ENCODE peak calls at places on chromosomes 6 and 20, in four cellular contexts. Q, V, W and R are unnamed samples.

GRCh38 chr6:105592329-105592728 is 189.4 kb upstream of the PREP start:
- DNase-seq in Q (no peak), V (no peak), W (no peak), R (peak)

GRCh38 chr20:50953821-50954220 is 4.5 kb downstream of the DPM1 start:
- DNase-seq in Q (no peak), V (no peak), W (no peak), R (no peak)

GRCh38 chr6:68635706-68636513 is 828 bp downstream of the ADGRB3 start:
- DNase-seq in Q (no peak), V (no peak), W (peak), R (no peak)

GRCh38 chr6:124294572-124294971 is 490.9 kb downstream of the NKAIN2 start:
- DNase-seq in V (no peak), Q (no peak), W (no peak), R (no peak)

GRCh38 chr6:149223934-149224333 is 93.6 kb upstream of the TAB2 start:
- DNase-seq in V (peak), W (no peak), Q (no peak), R (no peak)

GRCh38 chr20:3839328-3839727 is 7.3 kb upstream of the MAVS start:
- DNase-seq in Q (no peak), V (no peak), W (peak), R (no peak)

GRCh38 chr6:168247456-168248147 is 72.0 kb downstream of the DACT2 start:
- DNase-seq in W (no peak), Q (no peak), V (peak), R (peak)

GRCh38 chr6:55957961-55958422 is 82.6 kb upstream of the BMP5 start:
- DNase-seq in Q (no peak), W (no peak), V (no peak), R (no peak)

GRCh38 chr20:60055740-60056139 is 97.5 kb downstream of the CDH26 start:
- DNase-seq in V (no peak), Q (peak), W (no peak), R (no peak)

GRCh38 chr6:3228791-3229565 is 1.5 kb upstream of the TUBB2B start:
- DNase-seq in Q (no peak), W (peak), V (no peak), R (no peak)

GRCh38 chr6:18302561-18303439 is 38.5 kb upstream of the DEK start:
- DNase-seq in W (peak), Q (no peak), V (peak), R (peak)

GRCh38 chr20:1941226-1941625 is 46.0 kb downstream of the SIRPA start:
- DNase-seq in V (no peak), Q (no peak), W (no peak), R (no peak)

GRCh38 chr6:291697-292505 is at the start of gene DUSP22:
- DNase-seq in W (peak), Q (peak), V (peak), R (peak)

GRCh38 chr6:26019261-26019845 is 56.8 kb downstream of the TRIM38 start:
- DNase-seq in W (no peak), V (no peak), Q (no peak), R (no peak)

GRCh38 chr6:144143878-144144277 is 6.4 kb upstream of the STX11 start:
- DNase-seq in Q (no peak), V (no peak), W (no peak), R (no peak)

GRCh38 chr6:2448826-2449571 is 203.6 kb upstream of the GMDS start:
- DNase-seq in V (peak), W (peak), Q (no peak), R (peak)

GRCh38 chr20:61684136-61684535 is 381.5 kb downstream of the TAF4 start:
- DNase-seq in W (no peak), Q (no peak), V (no peak), R (no peak)

GRCh38 chr6:158283304-158284005 is 28.8 kb upstream of the TULP4 start:
- DNase-seq in Q (no peak), W (no peak), V (no peak), R (peak)

GRCh38 chr6:155228549-155229166 is 35.2 kb upstream of the CLDN20 start:
- DNase-seq in V (no peak), Q (no peak), W (no peak), R (no peak)

GRCh38 chr6:20969551-20969950 is 435.3 kb downstream of the CDKAL1 start:
- DNase-seq in V (no peak), Q (no peak), W (no peak), R (no peak)

GRCh38 chr6:11766589-11767450 is 11.8 kb downstream of the ADTRP start:
- DNase-seq in Q (no peak), W (no peak), V (peak), R (peak)

GRCh38 chr6:166330612-166331011 is 11.7 kb downstream of the SFT2D1 start:
- DNase-seq in W (peak), Q (no peak), V (peak), R (no peak)

GRCh38 chr6:51025082-51025777 is 206.6 kb downstream of the TFAP2B start:
- DNase-seq in W (peak), V (peak), Q (no peak), R (no peak)

GRCh38 chr6:156774872-156775405 is 2.2 kb upstream of the ARID1B start:
- DNase-seq in W (no peak), Q (no peak), V (no peak), R (peak)

GRCh38 chr6:48476257-48476656 is 365.3 kb upstream of the PTCHD4 start:
- DNase-seq in Q (no peak), V (peak), W (no peak), R (no peak)

GRCh38 chr6:109036588-109037320 is 57.9 kb downstream of the SESN1 start:
- DNase-seq in V (no peak), W (no peak), Q (no peak), R (no peak)

GRCh38 chr20:49579874-49580817 is 12.2 kb upstream of the PTGIS start:
- DNase-seq in Q (no peak), W (no peak), V (peak), R (no peak)

GRCh38 chr6:20511858-20512257 is 22.4 kb upstream of the CDKAL1 start:
- DNase-seq in Q (no peak), V (no peak), W (no peak), R (no peak)

GRCh38 chr6:11201772-11202512 is 30.5 kb downstream of the NEDD9 start:
- DNase-seq in V (no peak), Q (no peak), W (no peak), R (no peak)

GRCh38 chr6:42783876-42784738 is 2.3 kb downstream of the BICRAL start:
- DNase-seq in V (no peak), Q (no peak), W (no peak), R (no peak)

GRCh38 chr20:14142171-14142570 is 146.9 kb downstream of the MACROD2 start:
- DNase-seq in V (peak), W (no peak), Q (peak), R (peak)

GRCh38 chr6:164109770-164110140 is 695.2 kb downstream of the QKI start:
- DNase-seq in Q (no peak), V (no peak), W (peak), R (no peak)
- TF ChIP-seq CHD4 in Q (no peak), V (no peak), W (no peak), R (no peak)

DNA sequence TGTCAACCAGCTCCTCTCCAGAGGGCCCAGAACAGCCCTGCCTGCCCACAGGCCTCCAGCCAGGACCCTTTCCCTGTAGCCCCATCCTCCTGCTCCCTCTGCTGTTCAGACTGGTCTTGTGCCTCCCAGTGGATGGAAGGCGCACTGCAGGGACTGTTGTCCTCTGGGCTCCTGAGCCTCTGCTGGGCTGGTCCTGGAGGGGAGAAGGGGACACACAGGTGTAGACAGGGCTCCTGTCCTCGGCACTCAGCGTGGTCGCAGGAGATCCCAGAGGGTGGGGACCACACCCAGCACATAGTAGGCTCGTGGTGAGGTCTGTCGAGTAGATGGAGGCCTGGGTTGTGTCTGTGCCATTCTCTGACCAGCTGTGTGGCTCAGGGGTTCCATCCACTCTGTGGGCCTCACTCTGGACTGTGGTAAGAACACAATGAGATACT is 11.5 kb downstream of the ITPR3 start:
- DNase-seq in Q (no peak), V (peak), W (peak), R (peak)
- TF ChIP-seq CHD4 in Q (no peak), V (no peak), W (no peak), R (no peak)

DNA sequence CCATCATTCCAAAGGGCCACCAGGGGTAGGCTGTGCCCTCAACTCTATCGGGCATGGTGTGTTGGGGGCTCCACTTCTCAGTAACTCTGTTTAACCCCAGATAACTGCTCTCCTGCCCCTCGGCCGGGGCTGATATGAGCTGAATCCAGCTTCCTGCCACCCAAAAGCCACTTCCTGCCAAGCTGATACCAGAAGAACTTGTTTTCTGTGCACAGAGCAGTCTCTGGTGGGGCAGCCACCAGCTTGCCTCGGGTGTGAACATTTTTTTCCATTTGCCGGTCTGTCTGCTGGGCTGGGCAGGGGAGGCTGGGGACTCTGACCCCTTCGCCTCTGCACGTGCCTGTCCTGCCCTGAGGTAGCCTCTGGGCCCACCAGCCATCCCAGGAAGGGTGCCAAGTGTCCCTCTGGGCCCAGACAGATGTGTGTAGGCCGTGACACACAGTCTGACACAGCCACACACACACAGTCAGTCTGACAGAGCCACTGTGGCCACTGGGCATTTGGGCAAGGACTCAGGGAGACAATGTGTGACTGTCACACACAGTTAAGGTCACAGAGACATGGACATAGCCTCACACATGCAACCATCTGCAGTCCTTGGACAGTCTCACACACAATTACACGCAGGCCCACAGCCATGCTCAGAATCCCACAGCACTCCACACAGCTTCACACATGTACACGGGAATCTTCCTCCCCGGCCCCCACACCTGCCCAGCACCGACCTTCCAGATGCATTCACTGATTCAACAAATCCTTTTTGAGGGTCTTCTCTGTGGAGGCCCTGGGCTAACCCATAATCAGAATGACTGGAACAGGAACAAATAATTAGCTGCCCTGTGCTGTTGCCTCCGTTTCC is 45.1 kb downstream of the NOL4L start:
- DNase-seq in Q (no peak), W (peak), V (peak), R (no peak)
- TF ChIP-seq CHD4 in Q (no peak), W (no peak), V (peak), R (no peak)

DNA sequence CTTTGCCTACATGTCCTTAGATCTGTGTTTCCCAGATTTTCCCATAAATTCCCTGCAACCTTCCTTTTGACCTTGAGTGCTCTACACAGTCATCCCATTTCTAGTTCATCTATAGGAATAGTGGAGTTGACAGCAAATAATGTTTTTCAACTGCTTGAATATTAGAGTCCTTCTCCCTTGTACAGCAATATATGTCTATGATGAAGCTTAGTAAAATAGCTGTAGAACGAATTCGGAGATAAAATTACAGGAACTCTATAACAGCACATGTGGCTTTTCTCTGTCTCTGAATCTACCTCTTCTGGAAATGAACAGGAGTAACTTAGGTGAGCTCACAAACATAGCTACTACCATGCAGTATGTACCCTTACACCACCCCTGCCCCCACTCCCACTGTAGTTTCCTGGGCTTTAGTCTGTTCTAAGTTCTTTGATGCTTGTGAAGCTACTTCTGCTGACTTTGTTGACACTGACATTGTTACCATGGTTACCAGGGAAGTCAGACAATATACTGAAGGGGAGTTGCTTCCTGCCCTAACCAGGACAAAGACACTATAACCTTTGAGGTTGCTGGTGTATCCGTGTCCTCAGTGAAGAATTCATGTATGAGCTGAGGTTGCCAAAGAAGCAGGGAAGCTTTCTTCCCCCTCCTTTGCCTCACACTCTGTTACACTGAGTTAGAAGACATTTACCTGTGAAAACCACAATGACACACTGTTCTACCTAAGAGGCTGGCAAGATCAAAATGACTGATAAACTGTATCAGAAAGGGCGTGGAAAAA is 35.8 kb upstream of the SHLD1 start:
- DNase-seq in Q (no peak), V (peak), W (peak), R (no peak)
- TF ChIP-seq CHD4 in Q (no peak), V (peak), W (no peak), R (no peak)

DNA sequence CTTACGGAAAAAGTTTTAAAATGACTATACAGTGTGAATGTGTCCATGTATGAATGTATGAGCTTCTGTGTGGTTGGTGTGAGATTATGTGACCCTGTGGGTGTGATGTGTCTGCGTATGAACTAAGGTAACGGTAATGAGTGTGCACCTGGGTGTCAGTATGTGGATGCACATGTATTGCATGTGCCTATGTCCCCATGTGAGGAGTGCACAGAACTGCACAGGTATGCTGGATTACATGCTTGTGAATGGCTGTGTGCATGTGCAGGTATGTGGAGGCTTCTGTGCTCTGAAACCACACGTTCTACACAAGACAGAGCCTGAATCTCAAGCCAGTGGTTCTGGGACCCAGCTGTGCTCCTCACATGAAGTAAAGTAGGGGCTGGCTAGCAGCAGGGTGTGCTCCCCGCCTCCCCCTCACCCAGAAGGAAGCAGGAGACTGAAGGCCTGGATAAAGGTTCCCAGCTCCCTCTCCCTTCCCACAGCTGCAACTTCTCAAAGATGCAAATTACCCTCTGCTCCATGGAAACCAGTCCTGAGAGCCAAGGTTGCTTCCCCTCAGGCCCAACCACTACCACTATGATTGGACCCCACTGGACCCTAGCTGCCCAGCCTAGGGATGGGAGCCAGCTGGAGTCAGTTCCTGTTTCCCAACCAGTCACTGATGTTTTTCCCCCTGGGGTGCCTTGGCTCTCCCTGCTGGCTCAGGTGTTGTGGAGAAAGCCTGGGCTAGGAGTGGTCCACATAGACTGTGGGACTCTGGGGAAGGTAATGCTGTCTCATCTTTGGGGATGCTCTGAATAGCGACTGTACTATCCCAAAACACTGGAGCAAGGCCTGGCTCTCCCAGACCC is 24.8 kb upstream of the SPDEF start:
- DNase-seq in W (no peak), V (no peak), Q (no peak), R (no peak)
- TF ChIP-seq CHD4 in W (no peak), V (no peak), Q (no peak), R (no peak)

GRCh38 chr6:43996614-43997341 is 130.5 kb downstream of the MRPL14 start:
- DNase-seq in Q (no peak), W (no peak), V (no peak), R (no peak)
- TF ChIP-seq CHD4 in Q (no peak), W (no peak), V (no peak), R (no peak)

GRCh38 chr6:37696220-37696840 is 1.4 kb downstream of the MDGA1 start:
- DNase-seq in V (no peak), Q (no peak), W (no peak), R (no peak)
- TF ChIP-seq CHD4 in V (no peak), Q (no peak), W (no peak), R (no peak)